ENCODE peak calls at places on chromosomes 11 and 22, in nine cellular contexts. One of them, this sample, is unnamed.

GRCh38 chr11:24386551-24387404 is 110.1 kb upstream of the LUZP2 start:
- DNase-seq in K562: no peak
- DNase-seq in GM23248: peak; percentile 65
- DNase-seq in GM23338: peak; percentile 83
- DNase-seq in SK-N-SH: peak; percentile 13
- DNase-seq in hepatocyte: peak; percentile 39
- DNase-seq in HepG2: peak; percentile 12
- DNase-seq in fibroblast of lung: peak; percentile 41
- DNase-seq in neural progenitor cell: peak; percentile 58
- DNase-seq in this sample: no peak

GRCh38 chr22:50089231-50090140 is at the start of gene MOV10L1:
- DNase-seq in K562: peak; percentile 73
- DNase-seq in HepG2: no peak
- DNase-seq in GM23248: peak; percentile 30
- DNase-seq in neural progenitor cell: no peak
- DNase-seq in fibroblast of lung: peak; percentile 34
- DNase-seq in hepatocyte: no peak
- DNase-seq in GM23338: peak; percentile 89
- DNase-seq in SK-N-SH: peak; percentile 67
- DNase-seq in this sample: no peak

GRCh38 chr22:49975543-49976389 is 15.2 kb downstream of the PIM3 start:
- DNase-seq in neural progenitor cell: peak; percentile 52
- DNase-seq in SK-N-SH: peak; percentile 55
- DNase-seq in hepatocyte: no peak
- DNase-seq in GM23248: peak; percentile 28
- DNase-seq in HepG2: no peak
- DNase-seq in fibroblast of lung: peak; percentile 24
- DNase-seq in K562: peak; percentile 36
- DNase-seq in GM23338: peak; percentile 67
- DNase-seq in this sample: no peak

GRCh38 chr11:134532921-134533421 is 120.9 kb upstream of the B3GAT1 start:
- DNase-seq in SK-N-SH: no peak
- DNase-seq in K562: no peak
- DNase-seq in hepatocyte: no peak
- DNase-seq in GM23248: no peak
- DNase-seq in HepG2: no peak
- DNase-seq in fibroblast of lung: no peak
- DNase-seq in neural progenitor cell: no peak
- DNase-seq in GM23338: no peak
- DNase-seq in this sample: no peak

GRCh38 chr11:2204361-2205213 is 33.0 kb upstream of the TH start:
- DNase-seq in GM23338: no peak
- DNase-seq in neural progenitor cell: no peak
- DNase-seq in SK-N-SH: peak; percentile 33
- DNase-seq in HepG2: peak; percentile 20
- DNase-seq in hepatocyte: no peak
- DNase-seq in K562: no peak
- DNase-seq in fibroblast of lung: no peak
- DNase-seq in GM23248: no peak
- DNase-seq in this sample: no peak

GRCh38 chr11:63937713-63938480 is 905 bp upstream of the NAA40 start:
- DNase-seq in K562: peak; percentile 71
- DNase-seq in HepG2: no peak
- DNase-seq in neural progenitor cell: peak; percentile 47
- DNase-seq in SK-N-SH: peak; percentile 50
- DNase-seq in GM23338: peak; percentile 59
- DNase-seq in GM23248: no peak
- DNase-seq in fibroblast of lung: no peak
- DNase-seq in hepatocyte: no peak
- DNase-seq in this sample: peak; percentile 78

GRCh38 chr11:17171342-17171741 is 36.4 kb downstream of the PIK3C2A start:
- DNase-seq in hepatocyte: no peak
- DNase-seq in HepG2: no peak
- DNase-seq in GM23338: peak; percentile 48
- DNase-seq in neural progenitor cell: no peak
- DNase-seq in GM23248: peak; percentile 65
- DNase-seq in fibroblast of lung: peak; percentile 67
- DNase-seq in K562: no peak
- DNase-seq in SK-N-SH: no peak
- DNase-seq in this sample: no peak

GRCh38 chr11:74988541-74989268 is at the start of gene NEU3:
- DNase-seq in GM23248: peak; percentile 84
- DNase-seq in fibroblast of lung: peak; percentile 79
- DNase-seq in SK-N-SH: peak; percentile 89
- DNase-seq in neural progenitor cell: peak; percentile 85
- DNase-seq in HepG2: peak; percentile 77
- DNase-seq in K562: peak; percentile 92
- DNase-seq in GM23338: peak; percentile 90
- DNase-seq in hepatocyte: peak; percentile 86
- DNase-seq in this sample: peak; percentile 92

GRCh38 chr11:130671801-130672700 is 223.6 kb downstream of the ADAMTS15 start:
- DNase-seq in fibroblast of lung: peak; percentile 95
- DNase-seq in SK-N-SH: peak; percentile 44
- DNase-seq in neural progenitor cell: peak; percentile 51
- DNase-seq in HepG2: no peak
- DNase-seq in hepatocyte: peak; percentile 88
- DNase-seq in K562: no peak
- DNase-seq in GM23248: peak; percentile 91
- DNase-seq in GM23338: no peak
- DNase-seq in this sample: no peak

GRCh38 chr11:106691807-106692365 is 326.4 kb downstream of the GUCY1A2 start:
- DNase-seq in SK-N-SH: no peak
- DNase-seq in neural progenitor cell: no peak
- DNase-seq in fibroblast of lung: peak; percentile 42
- DNase-seq in GM23338: no peak
- DNase-seq in GM23248: peak; percentile 12
- DNase-seq in K562: no peak
- DNase-seq in HepG2: no peak
- DNase-seq in hepatocyte: no peak
- DNase-seq in this sample: no peak

GRCh38 chr22:29314074-29314473 is 1.4 kb downstream of the RASL10A start:
- DNase-seq in GM23338: no peak
- DNase-seq in K562: no peak
- DNase-seq in GM23248: no peak
- DNase-seq in SK-N-SH: no peak
- DNase-seq in hepatocyte: no peak
- DNase-seq in fibroblast of lung: no peak
- DNase-seq in neural progenitor cell: no peak
- DNase-seq in HepG2: no peak
- DNase-seq in this sample: no peak

GRCh38 chr11:126140932-126141291 is 70.5 kb downstream of the RPUSD4 start:
- DNase-seq in K562: no peak
- DNase-seq in hepatocyte: peak; percentile 68
- DNase-seq in HepG2: no peak
- DNase-seq in SK-N-SH: peak; percentile 66
- DNase-seq in neural progenitor cell: no peak
- DNase-seq in GM23338: no peak
- DNase-seq in fibroblast of lung: peak; percentile 80
- DNase-seq in GM23248: peak; percentile 70
- DNase-seq in this sample: no peak

GRCh38 chr22:26608129-26608528 is 9.7 kb downstream of the CRYBB1 start:
- DNase-seq in HepG2: no peak
- DNase-seq in GM23248: no peak
- DNase-seq in K562: no peak
- DNase-seq in fibroblast of lung: peak; percentile 56
- DNase-seq in GM23338: no peak
- DNase-seq in neural progenitor cell: peak; percentile 45
- DNase-seq in SK-N-SH: no peak
- DNase-seq in hepatocyte: no peak
- DNase-seq in this sample: no peak

GRCh38 chr11:116376054-116376453 is 396.7 kb downstream of the BUD13 start:
- DNase-seq in GM23248: no peak
- DNase-seq in SK-N-SH: no peak
- DNase-seq in K562: no peak
- DNase-seq in fibroblast of lung: no peak
- DNase-seq in HepG2: no peak
- DNase-seq in hepatocyte: no peak
- DNase-seq in neural progenitor cell: no peak
- DNase-seq in GM23338: no peak
- DNase-seq in this sample: no peak

GRCh38 chr11:607971-608659 is 7.6 kb downstream of the IRF7 start:
- DNase-seq in hepatocyte: no peak
- DNase-seq in GM23338: no peak
- DNase-seq in HepG2: no peak
- DNase-seq in neural progenitor cell: no peak
- DNase-seq in GM23248: no peak
- DNase-seq in fibroblast of lung: no peak
- DNase-seq in SK-N-SH: no peak
- DNase-seq in K562: no peak
- DNase-seq in this sample: no peak
- H4K20me1 ChIP-seq in hepatocyte: peaks cover 8% of the 10 kb centered on the region
- H4K20me1 ChIP-seq in GM23338: peaks cover 10% of the 10 kb centered on the region
- H4K20me1 ChIP-seq in HepG2: peaks cover 7% of the 10 kb centered on the region
- H4K20me1 ChIP-seq in neural progenitor cell: peaks cover 34% of the 10 kb centered on the region
- H4K20me1 ChIP-seq in GM23248: no peaks in the 10 kb centered on the region
- H4K20me1 ChIP-seq in fibroblast of lung: no peaks in the 10 kb centered on the region
- H4K20me1 ChIP-seq in SK-N-SH: peaks cover 26% of the 10 kb centered on the region
- H4K20me1 ChIP-seq in K562: peaks cover 15% of the 10 kb centered on the region
- H4K20me1 ChIP-seq in this sample: no peaks in the 10 kb centered on the region

GRCh38 chr11:68532719-68533369 is 72.3 kb downstream of the PPP6R3 start:
- DNase-seq in SK-N-SH: no peak
- DNase-seq in GM23248: no peak
- DNase-seq in neural progenitor cell: no peak
- DNase-seq in HepG2: peak; percentile 80
- DNase-seq in fibroblast of lung: no peak
- DNase-seq in hepatocyte: peak; percentile 54
- DNase-seq in K562: no peak
- DNase-seq in GM23338: no peak
- DNase-seq in this sample: no peak

GRCh38 chr11:68531129-68531693 is 70.7 kb downstream of the PPP6R3 start:
- DNase-seq in SK-N-SH: no peak
- DNase-seq in hepatocyte: no peak
- DNase-seq in K562: no peak
- DNase-seq in GM23338: no peak
- DNase-seq in GM23248: no peak
- DNase-seq in HepG2: no peak
- DNase-seq in neural progenitor cell: no peak
- DNase-seq in fibroblast of lung: no peak
- DNase-seq in this sample: no peak

GRCh38 chr11:68535098-68535497 is 74.5 kb downstream of the PPP6R3 start:
- DNase-seq in SK-N-SH: peak; percentile 77
- DNase-seq in neural progenitor cell: no peak
- DNase-seq in GM23248: no peak
- DNase-seq in K562: no peak
- DNase-seq in HepG2: no peak
- DNase-seq in hepatocyte: no peak
- DNase-seq in GM23338: no peak
- DNase-seq in fibroblast of lung: no peak
- DNase-seq in this sample: no peak

GRCh38 chr11:68536706-68537105 is 76.2 kb downstream of the PPP6R3 start:
- DNase-seq in neural progenitor cell: no peak
- DNase-seq in GM23338: no peak
- DNase-seq in K562: no peak
- DNase-seq in fibroblast of lung: no peak
- DNase-seq in HepG2: no peak
- DNase-seq in hepatocyte: no peak
- DNase-seq in SK-N-SH: no peak
- DNase-seq in GM23248: no peak
- DNase-seq in this sample: no peak

GRCh38 chr11:68533945-68534344 is 73.4 kb downstream of the PPP6R3 start:
- DNase-seq in GM23248: no peak
- DNase-seq in neural progenitor cell: no peak
- DNase-seq in GM23338: no peak
- DNase-seq in fibroblast of lung: no peak
- DNase-seq in hepatocyte: no peak
- DNase-seq in SK-N-SH: no peak
- DNase-seq in K562: no peak
- DNase-seq in HepG2: no peak
- DNase-seq in this sample: no peak
- H4K20me1 ChIP-seq in GM23248: peaks cover 12% of the 10 kb centered on the region
- H4K20me1 ChIP-seq in neural progenitor cell: peaks cover 100% of the 10 kb centered on the region
- H4K20me1 ChIP-seq in GM23338: peaks cover 63% of the 10 kb centered on the region
- H4K20me1 ChIP-seq in fibroblast of lung: peaks cover 1% of the 10 kb centered on the region
- H4K20me1 ChIP-seq in hepatocyte: peaks cover 29% of the 10 kb centered on the region
- H4K20me1 ChIP-seq in SK-N-SH: peaks cover 70% of the 10 kb centered on the region
- H4K20me1 ChIP-seq in K562: peaks cover 7% of the 10 kb centered on the region
- H4K20me1 ChIP-seq in HepG2: peaks cover 3% of the 10 kb centered on the region
- H4K20me1 ChIP-seq in this sample: peaks cover 19% of the 10 kb centered on the region

GRCh38 chr11:68461284-68461861 is 821 bp downstream of the PPP6R3 start:
- DNase-seq in fibroblast of lung: peak; percentile 55
- DNase-seq in hepatocyte: no peak
- DNase-seq in SK-N-SH: peak; percentile 62
- DNase-seq in GM23338: peak; percentile 46
- DNase-seq in GM23248: peak; percentile 52
- DNase-seq in neural progenitor cell: no peak
- DNase-seq in K562: no peak
- DNase-seq in HepG2: no peak
- DNase-seq in this sample: peak; percentile 41

GRCh38 chr11:68467446-68467845 is 6.9 kb downstream of the PPP6R3 start:
- DNase-seq in SK-N-SH: no peak
- DNase-seq in GM23338: no peak
- DNase-seq in fibroblast of lung: no peak
- DNase-seq in GM23248: no peak
- DNase-seq in K562: no peak
- DNase-seq in hepatocyte: no peak
- DNase-seq in HepG2: no peak
- DNase-seq in neural progenitor cell: no peak
- DNase-seq in this sample: no peak

GRCh38 chr11:68460741-68461283 is at the start of gene PPP6R3:
- DNase-seq in GM23338: no peak
- DNase-seq in K562: no peak
- DNase-seq in neural progenitor cell: no peak
- DNase-seq in SK-N-SH: no peak
- DNase-seq in HepG2: no peak
- DNase-seq in GM23248: peak; percentile 77
- DNase-seq in hepatocyte: no peak
- DNase-seq in fibroblast of lung: no peak
- DNase-seq in this sample: no peak

GRCh38 chr11:68459886-68460740 is 439 bp upstream of the PPP6R3 start:
- DNase-seq in K562: peak; percentile 98
- DNase-seq in GM23248: peak; percentile 100
- DNase-seq in hepatocyte: peak; percentile 99
- DNase-seq in HepG2: peak; percentile 97
- DNase-seq in GM23338: peak; percentile 100
- DNase-seq in fibroblast of lung: peak; percentile 99
- DNase-seq in SK-N-SH: peak; percentile 99
- DNase-seq in neural progenitor cell: peak; percentile 100
- DNase-seq in this sample: peak; percentile 98

GRCh38 chr11:68463714-68464113 is 3.2 kb downstream of the PPP6R3 start:
- DNase-seq in GM23338: no peak
- DNase-seq in neural progenitor cell: no peak
- DNase-seq in K562: no peak
- DNase-seq in SK-N-SH: no peak
- DNase-seq in fibroblast of lung: no peak
- DNase-seq in HepG2: no peak
- DNase-seq in hepatocyte: no peak
- DNase-seq in GM23248: no peak
- DNase-seq in this sample: no peak
- H4K20me1 ChIP-seq in GM23338: peaks cover 69% of the 10 kb centered on the region
- H4K20me1 ChIP-seq in neural progenitor cell: peaks cover 77% of the 10 kb centered on the region
- H4K20me1 ChIP-seq in K562: peaks cover 63% of the 10 kb centered on the region
- H4K20me1 ChIP-seq in SK-N-SH: peaks cover 74% of the 10 kb centered on the region
- H4K20me1 ChIP-seq in fibroblast of lung: peaks cover 2% of the 10 kb centered on the region
- H4K20me1 ChIP-seq in HepG2: peaks cover 67% of the 10 kb centered on the region
- H4K20me1 ChIP-seq in hepatocyte: peaks cover 77% of the 10 kb centered on the region
- H4K20me1 ChIP-seq in GM23248: peaks cover 18% of the 10 kb centered on the region
- H4K20me1 ChIP-seq in this sample: peaks cover 50% of the 10 kb centered on the region

DNA sequence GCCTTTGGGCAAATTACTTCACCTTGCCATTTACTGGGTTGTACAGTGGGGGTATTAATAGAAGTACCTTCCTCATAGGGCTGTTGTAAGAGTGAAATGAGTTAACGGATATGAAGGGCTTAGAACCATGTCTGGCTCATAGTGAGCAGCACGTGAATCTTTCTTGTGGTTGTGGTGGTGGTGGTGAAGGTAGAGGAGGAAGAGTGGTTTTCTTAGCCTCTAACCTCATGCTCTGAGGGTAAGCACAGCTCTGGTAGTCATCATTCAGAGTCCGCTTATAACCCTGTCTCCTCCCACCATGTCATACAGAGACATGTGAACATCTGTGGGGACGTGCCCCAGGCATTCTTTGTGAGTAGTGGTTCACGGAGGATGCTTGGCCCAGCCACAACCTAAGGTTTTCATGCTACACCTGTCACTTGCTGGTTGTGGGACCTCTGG is 43.6 kb downstream of the TEAD1 start:
- DNase-seq in neural progenitor cell: no peak
- DNase-seq in fibroblast of lung: peak; percentile 54
- DNase-seq in hepatocyte: no peak
- DNase-seq in GM23248: no peak
- DNase-seq in K562: no peak
- DNase-seq in HepG2: no peak
- DNase-seq in GM23338: no peak
- DNase-seq in SK-N-SH: no peak
- DNase-seq in this sample: peak; percentile 33
- H4K20me1 ChIP-seq in neural progenitor cell: peaks cover 100% of the 10 kb centered on the region
- H4K20me1 ChIP-seq in fibroblast of lung: peaks cover 1% of the 10 kb centered on the region
- H4K20me1 ChIP-seq in hepatocyte: peaks cover 6% of the 10 kb centered on the region
- H4K20me1 ChIP-seq in GM23248: peaks cover 29% of the 10 kb centered on the region
- H4K20me1 ChIP-seq in K562: no peaks in the 10 kb centered on the region
- H4K20me1 ChIP-seq in HepG2: no peaks in the 10 kb centered on the region
- H4K20me1 ChIP-seq in GM23338: peaks cover 49% of the 10 kb centered on the region
- H4K20me1 ChIP-seq in SK-N-SH: peaks cover 93% of the 10 kb centered on the region
- H4K20me1 ChIP-seq in this sample: no peaks in the 10 kb centered on the region

This sample was measured in OCI-LY7.